ENCODE peak calls at places on chromosome 13, in four cellular contexts. A is GM12878, E is H1, F is SK-N-SH. O is an unnamed sample.

GRCh38 chr13:74485757-74486156 is 351.6 kb upstream of the KLF12 start:
- DNase-seq in E (no peak), A (no peak), F (no peak), O (no peak)

GRCh38 chr13:92362717-92363116 is 863.9 kb upstream of the GPC6 start:
- DNase-seq in F (no peak), A (no peak), E (no peak), O (no peak)

GRCh38 chr13:25752957-25753540 is 298.8 kb downstream of the SHISA2 start:
- DNase-seq in A (no peak), E (no peak), F (no peak), O (no peak)

GRCh38 chr13:114124921-114125320 is 7.5 kb downstream of the RASA3 start:
- DNase-seq in A (no peak), E (no peak), F (no peak), O (no peak)

GRCh38 chr13:48730971-48731658 is 77.4 kb downstream of the CYSLTR2 start:
- DNase-seq in F (no peak), A (no peak), E (no peak), O (no peak)

GRCh38 chr13:68927387-68928026 is 1180.1 kb upstream of the ATXN8OS start:
- DNase-seq in F (peak), E (peak), A (no peak), O (no peak)

GRCh38 chr13:52707375-52707774 is 32.2 kb downstream of the CNMD start:
- DNase-seq in E (no peak), F (peak), A (no peak), O (no peak)

GRCh38 chr13:42393573-42394360 is 121.8 kb downstream of the AKAP11 start:
- DNase-seq in F (no peak), A (no peak), E (no peak), O (no peak)

GRCh38 chr13:94232161-94232560 is 247.3 kb downstream of the DCT start:
- DNase-seq in E (no peak), F (no peak), A (no peak), O (no peak)

GRCh38 chr13:50122465-50122864 is 107.2 kb downstream of the KCNRG start:
- DNase-seq in A (no peak), F (no peak), E (no peak), O (peak)

GRCh38 chr13:50635504-50635903 is 208.0 kb downstream of the DLEU7 start:
- DNase-seq in E (no peak), F (no peak), A (peak), O (no peak)

GRCh38 chr13:73722120-73722519 is 412.1 kb downstream of the KLF12 start:
- DNase-seq in A (peak), F (peak), E (no peak), O (no peak)

GRCh38 chr13:35979378-35979911 is 151.7 kb downstream of the DCLK1 start:
- DNase-seq in E (no peak), F (no peak), A (no peak), O (no peak)
- TF ChIP-seq NRF1 in E (no peak), F (no peak), A (no peak), O (no peak)

GRCh38 chr13:98794498-98794897 is 42.0 kb upstream of the SLC15A1 start:
- DNase-seq in E (no peak), A (no peak), F (no peak), O (no peak)

GRCh38 chr13:98796798-98797197 is 44.3 kb upstream of the SLC15A1 start:
- DNase-seq in F (peak), E (no peak), A (no peak), O (peak)

GRCh38 chr13:98796191-98796590 is 43.7 kb upstream of the SLC15A1 start:
- DNase-seq in A (no peak), E (no peak), F (no peak), O (no peak)

GRCh38 chr13:98797456-98797855 is 45.0 kb upstream of the SLC15A1 start:
- DNase-seq in E (no peak), A (no peak), F (no peak), O (no peak)

GRCh38 chr13:98795220-98795619 is 42.7 kb upstream of the SLC15A1 start:
- DNase-seq in E (no peak), F (no peak), A (no peak), O (no peak)
- TF ChIP-seq NRF1 in E (no peak), F (no peak), A (no peak), O (no peak)

GRCh38 chr13:46116653-46117502 is 12.0 kb upstream of the CPB2 start:
- DNase-seq in F (no peak), A (no peak), E (no peak), O (no peak)

GRCh38 chr13:46121033-46121432 is 16.2 kb upstream of the CPB2 start:
- DNase-seq in F (no peak), E (no peak), A (no peak), O (no peak)

GRCh38 chr13:46122304-46122703 is 17.5 kb upstream of the CPB2 start:
- DNase-seq in F (no peak), A (no peak), E (no peak), O (no peak)

GRCh38 chr13:46121597-46122163 is 16.8 kb upstream of the CPB2 start:
- DNase-seq in F (no peak), A (no peak), E (no peak), O (no peak)

GRCh38 chr13:46119883-46120614 is 15.2 kb upstream of the CPB2 start:
- DNase-seq in F (no peak), E (no peak), A (no peak), O (peak)
- TF ChIP-seq NRF1 in F (no peak), E (no peak), A (no peak), O (no peak)

DNA sequence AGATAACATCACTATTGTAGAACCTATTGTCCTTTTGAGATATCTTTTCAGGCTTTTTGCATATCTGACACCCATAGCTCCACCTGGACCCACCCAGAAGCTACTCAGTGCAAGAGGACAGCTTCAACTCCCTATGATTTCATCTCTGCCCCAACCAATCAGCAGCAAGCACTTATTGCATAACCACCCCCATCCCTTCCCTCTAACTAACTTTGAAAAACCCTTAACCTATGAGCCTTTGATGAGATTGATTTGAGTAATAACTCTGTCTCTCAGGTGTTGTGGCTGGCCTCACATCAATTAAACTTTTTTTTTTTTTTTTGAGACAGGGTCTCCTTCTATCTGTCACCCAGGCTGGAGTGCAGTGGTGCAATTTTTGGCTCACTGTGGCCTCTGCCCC is 13.4 kb upstream of the MTRF1 start:
- DNase-seq in E (no peak), A (no peak), F (no peak), O (no peak)
- TF ChIP-seq NRF1 in E (no peak), A (no peak), F (no peak), O (no peak)

DNA sequence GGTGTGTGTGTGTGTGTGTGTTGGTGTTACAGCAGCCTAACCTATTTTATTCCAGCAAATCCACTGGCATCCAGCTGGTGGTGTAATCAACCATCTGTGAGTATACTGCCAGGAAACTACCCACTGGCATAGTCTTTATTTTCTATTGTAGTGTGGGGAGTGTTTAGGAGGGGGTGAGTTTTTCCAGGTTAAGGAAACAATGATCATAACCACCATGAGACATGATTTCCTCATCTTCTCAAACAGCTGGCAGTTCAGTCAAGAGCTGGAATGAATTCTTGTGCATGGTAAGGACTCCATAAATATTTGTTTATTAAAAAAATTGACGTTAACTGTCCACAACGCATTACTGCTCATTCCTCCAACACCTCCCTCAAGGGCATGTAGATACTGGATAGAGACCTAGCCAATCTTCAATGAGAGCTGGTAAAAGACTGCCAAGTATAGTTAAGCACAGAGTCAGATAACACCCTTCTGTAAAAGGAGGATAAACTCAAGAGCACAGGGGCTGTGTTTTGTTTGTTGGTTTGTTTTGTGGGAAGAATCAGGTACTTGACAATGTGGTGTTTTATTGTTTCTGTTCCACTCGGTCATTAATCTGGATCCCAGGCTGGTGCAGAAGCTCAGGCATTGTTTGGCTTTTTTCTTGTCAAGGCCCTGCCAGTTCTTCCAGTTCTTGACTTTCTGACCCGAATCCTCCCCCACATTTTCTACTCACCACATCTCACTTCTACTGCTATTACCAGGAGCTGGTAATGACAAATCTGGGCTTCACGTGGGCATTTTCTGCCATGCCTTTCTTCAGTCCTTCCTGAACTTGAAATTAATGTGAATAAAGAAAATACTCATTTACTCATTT is 31.6 kb upstream of the SLC46A3 start:
- DNase-seq in E (no peak), F (no peak), A (no peak), O (no peak)
- TF ChIP-seq NRF1 in E (no peak), F (no peak), A (no peak), O (no peak)

GRCh38 chr13:33110386-33110712 is 94.1 kb downstream of the KL start:
- DNase-seq in F (no peak), A (no peak), E (no peak), O (no peak)

GRCh38 chr13:33111414-33112110 is 95.3 kb downstream of the KL start:
- DNase-seq in E (no peak), A (no peak), F (no peak), O (no peak)

GRCh38 chr13:33109801-33110200 is 93.6 kb downstream of the KL start:
- DNase-seq in F (no peak), A (no peak), E (no peak), O (peak)

GRCh38 chr13:33109319-33109718 is 93.1 kb downstream of the KL start:
- DNase-seq in F (no peak), A (no peak), E (no peak), O (no peak)

GRCh38 chr13:33110713-33111413 is 94.6 kb downstream of the KL start:
- DNase-seq in E (no peak), A (no peak), F (no peak), O (no peak)
- TF ChIP-seq NRF1 in E (no peak), A (no peak), F (no peak), O (no peak)

GRCh38 chr13:23990443-23990842 is 93.1 kb upstream of the C1QTNF9B start:
- DNase-seq in E (no peak), F (no peak), A (no peak), O (no peak)

GRCh38 chr13:23991119-23991518 is 93.8 kb upstream of the C1QTNF9B start:
- DNase-seq in E (no peak), A (no peak), F (no peak), O (no peak)

GRCh38 chr13:23987331-23987730 is 90.0 kb upstream of the C1QTNF9B start:
- DNase-seq in A (no peak), E (no peak), F (no peak), O (no peak)

GRCh38 chr13:23986619-23987018 is 89.3 kb upstream of the C1QTNF9B start:
- DNase-seq in E (no peak), F (no peak), A (no peak), O (no peak)

DNA sequence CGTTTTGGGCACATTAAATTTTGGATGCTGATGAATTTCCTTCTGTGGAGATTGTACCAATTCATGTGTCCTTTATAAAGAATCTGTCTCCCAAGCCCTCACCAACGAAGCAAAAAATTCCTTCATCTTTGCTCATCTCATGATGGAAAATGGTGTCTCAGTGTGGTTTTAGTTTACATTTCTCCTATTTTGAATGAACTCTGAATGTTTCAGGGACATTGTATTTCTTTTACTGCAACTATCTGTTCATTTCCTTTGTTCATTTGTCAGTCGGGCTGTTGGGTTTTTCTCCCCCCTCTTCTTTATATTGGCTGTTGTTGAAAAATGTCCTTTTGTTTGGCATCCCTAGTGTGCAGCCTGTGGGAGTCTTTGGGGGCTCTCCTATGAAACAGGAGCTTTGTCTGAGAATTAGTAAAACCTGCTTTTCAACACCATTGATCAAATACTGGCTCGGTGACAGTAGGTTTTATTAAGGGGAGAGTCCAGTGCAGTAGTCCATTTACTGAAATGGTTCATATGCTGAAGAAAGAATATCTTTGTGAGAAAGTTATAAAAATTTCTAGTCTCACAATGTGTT is 91.3 kb upstream of the C1QTNF9B start:
- DNase-seq in F (no peak), E (no peak), A (no peak), O (no peak)
- TF ChIP-seq NRF1 in F (no peak), E (no peak), A (no peak), O (no peak)

DNA sequence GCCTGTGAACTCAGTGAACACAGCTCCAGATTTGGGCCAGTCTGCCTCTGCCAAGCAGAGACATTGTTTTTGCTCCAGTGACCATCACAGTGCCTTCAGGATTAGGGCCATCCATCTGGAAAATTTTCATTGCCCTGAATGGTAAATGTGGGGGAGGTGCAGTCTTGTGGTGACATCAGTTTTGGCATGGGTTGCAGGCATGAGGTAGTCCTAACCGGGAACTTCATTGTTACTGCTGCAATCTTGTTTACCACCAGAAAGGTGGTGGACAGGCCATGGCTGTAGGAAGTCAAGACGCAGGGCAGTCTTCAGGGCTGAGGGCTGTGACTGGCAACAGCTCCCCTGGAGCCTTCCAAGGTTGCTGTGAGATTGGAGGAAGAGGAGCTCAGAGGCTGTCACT is 55.2 kb downstream of the SPATA13 start:
- DNase-seq in F (no peak), A (no peak), E (no peak), O (no peak)
- TF ChIP-seq NRF1 in F (no peak), A (no peak), E (no peak), O (no peak)

O was measured in K562.